ENCODE peak calls at places on chromosomes 16 and 17, in ten cellular contexts. One of them, this sample, is unnamed.

GRCh38 chr16:85847681-85848601 is 48.4 kb downstream of the COX4I1 start:
- DNase-seq in ELR: no peak
- DNase-seq in activated CD4-positive, alpha-beta T cell treated with anti-CD3 and anti-CD28 coated beads, Interleukin-2, amount 10 ng/mL, durations not matched to agents 24 days and 14 days: no peak
- DNase-seq in Right ventricle myocardium superior: no peak
- DNase-seq in NCI-H774: no peak
- DNase-seq in hippocampal formation: no peak
- DNase-seq in stimulated activated CD4-positive, alpha-beta T cell treated with anti-CD3 and anti-CD28 coated beads, Interleukin-4, amount 100 ng/mL, for 24 hours: no peak
- DNase-seq in EH: no peak
- DNase-seq in mesendoderm: no peak
- DNase-seq in GM10248: no peak
- DNase-seq in this sample: no peak

GRCh38 chr16:55233464-55233863 is 90.5 kb upstream of the IRX6 start:
- DNase-seq in ELR: no peak
- DNase-seq in activated CD4-positive, alpha-beta T cell treated with anti-CD3 and anti-CD28 coated beads, Interleukin-2, amount 10 ng/mL, durations not matched to agents 24 days and 14 days: no peak
- DNase-seq in Right ventricle myocardium superior: no peak
- DNase-seq in NCI-H774: no peak
- DNase-seq in hippocampal formation: no peak
- DNase-seq in stimulated activated CD4-positive, alpha-beta T cell treated with anti-CD3 and anti-CD28 coated beads, Interleukin-4, amount 100 ng/mL, for 24 hours: no peak
- DNase-seq in EH: no peak
- DNase-seq in mesendoderm: no peak
- DNase-seq in GM10248: no peak
- DNase-seq in this sample: no peak

GRCh38 chr17:17098426-17099035 is 56.3 kb downstream of the MPRIP start:
- DNase-seq in ELR: no peak
- DNase-seq in activated CD4-positive, alpha-beta T cell treated with anti-CD3 and anti-CD28 coated beads, Interleukin-2, amount 10 ng/mL, durations not matched to agents 24 days and 14 days: no peak
- DNase-seq in Right ventricle myocardium superior: peak; percentile 67
- DNase-seq in NCI-H774: no peak
- DNase-seq in hippocampal formation: no peak
- DNase-seq in stimulated activated CD4-positive, alpha-beta T cell treated with anti-CD3 and anti-CD28 coated beads, Interleukin-4, amount 100 ng/mL, for 24 hours: no peak
- DNase-seq in EH: peak; percentile 73
- DNase-seq in mesendoderm: no peak
- DNase-seq in GM10248: no peak
- DNase-seq in this sample: no peak

GRCh38 chr17:77441130-77441920 is 300.6 kb downstream of the SEC14L1 start:
- DNase-seq in ELR: no peak
- DNase-seq in activated CD4-positive, alpha-beta T cell treated with anti-CD3 and anti-CD28 coated beads, Interleukin-2, amount 10 ng/mL, durations not matched to agents 24 days and 14 days: peak; percentile 92
- DNase-seq in Right ventricle myocardium superior: no peak
- DNase-seq in NCI-H774: no peak
- DNase-seq in hippocampal formation: no peak
- DNase-seq in stimulated activated CD4-positive, alpha-beta T cell treated with anti-CD3 and anti-CD28 coated beads, Interleukin-4, amount 100 ng/mL, for 24 hours: peak; percentile 85
- DNase-seq in EH: no peak
- DNase-seq in mesendoderm: no peak
- DNase-seq in GM10248: peak; percentile 82
- DNase-seq in this sample: no peak

GRCh38 chr17:71791311-71791710 is 329.5 kb upstream of the SOX9 start:
- DNase-seq in ELR: no peak
- DNase-seq in activated CD4-positive, alpha-beta T cell treated with anti-CD3 and anti-CD28 coated beads, Interleukin-2, amount 10 ng/mL, durations not matched to agents 24 days and 14 days: no peak
- DNase-seq in Right ventricle myocardium superior: no peak
- DNase-seq in NCI-H774: no peak
- DNase-seq in hippocampal formation: no peak
- DNase-seq in stimulated activated CD4-positive, alpha-beta T cell treated with anti-CD3 and anti-CD28 coated beads, Interleukin-4, amount 100 ng/mL, for 24 hours: no peak
- DNase-seq in EH: no peak
- DNase-seq in mesendoderm: no peak
- DNase-seq in GM10248: no peak
- DNase-seq in this sample: no peak

GRCh38 chr17:66040402-66040801 is 151.5 kb downstream of the CEP112 start:
- DNase-seq in ELR: no peak
- DNase-seq in activated CD4-positive, alpha-beta T cell treated with anti-CD3 and anti-CD28 coated beads, Interleukin-2, amount 10 ng/mL, durations not matched to agents 24 days and 14 days: no peak
- DNase-seq in Right ventricle myocardium superior: peak; percentile 24
- DNase-seq in NCI-H774: no peak
- DNase-seq in hippocampal formation: no peak
- DNase-seq in stimulated activated CD4-positive, alpha-beta T cell treated with anti-CD3 and anti-CD28 coated beads, Interleukin-4, amount 100 ng/mL, for 24 hours: no peak
- DNase-seq in EH: peak; percentile 3
- DNase-seq in mesendoderm: peak; percentile 8
- DNase-seq in GM10248: no peak
- DNase-seq in this sample: no peak

GRCh38 chr16:74951206-74951605 is 33.7 kb downstream of the WDR59 start:
- DNase-seq in ELR: no peak
- DNase-seq in activated CD4-positive, alpha-beta T cell treated with anti-CD3 and anti-CD28 coated beads, Interleukin-2, amount 10 ng/mL, durations not matched to agents 24 days and 14 days: no peak
- DNase-seq in Right ventricle myocardium superior: no peak
- DNase-seq in NCI-H774: no peak
- DNase-seq in hippocampal formation: no peak
- DNase-seq in stimulated activated CD4-positive, alpha-beta T cell treated with anti-CD3 and anti-CD28 coated beads, Interleukin-4, amount 100 ng/mL, for 24 hours: no peak
- DNase-seq in EH: no peak
- DNase-seq in mesendoderm: no peak
- DNase-seq in GM10248: no peak
- DNase-seq in this sample: no peak

GRCh38 chr17:79844869-79845600 is 5.8 kb upstream of the CBX4 start:
- DNase-seq in ELR: peak; percentile 62
- DNase-seq in activated CD4-positive, alpha-beta T cell treated with anti-CD3 and anti-CD28 coated beads, Interleukin-2, amount 10 ng/mL, durations not matched to agents 24 days and 14 days: peak; percentile 87
- DNase-seq in Right ventricle myocardium superior: peak; percentile 71
- DNase-seq in NCI-H774: peak; percentile 31
- DNase-seq in hippocampal formation: no peak
- DNase-seq in stimulated activated CD4-positive, alpha-beta T cell treated with anti-CD3 and anti-CD28 coated beads, Interleukin-4, amount 100 ng/mL, for 24 hours: peak; percentile 45
- DNase-seq in EH: peak; percentile 42
- DNase-seq in mesendoderm: no peak
- DNase-seq in GM10248: peak; percentile 85
- DNase-seq in this sample: no peak

This sample was measured in NCI-H2029 treated with DMSO at 0.1 percent for 48 hours.